ENCODE peak calls at places on chromosomes 16 and 17, in six cellular contexts. I is anterior cingulate cortex, U is C1 segment of cervical spinal cord, M is head of caudate nucleus, N is Karpas-422, D is GM04504. A is an unnamed sample.

GRCh38 chr16:72179592-72179991 is 7.6 kb upstream of the PMFBP1 start:
- DNase-seq in I (no peak), U (no peak), M (no peak), N (no peak), D (no peak), A (no peak)

GRCh38 chr17:74954665-74955421 is 17.7 kb downstream of the HID1 start:
- DNase-seq in I (no peak), U (no peak), M (no peak), N (no peak), D (no peak), A (no peak)

GRCh38 chr17:76737082-76737675 is at the start of gene SRSF2:
- DNase-seq in I (peak), U (peak), M (peak), N (peak), D (peak), A (peak)

GRCh38 chr16:2211923-2212347 is 1.3 kb upstream of the BRICD5 start:
- DNase-seq in I (no peak), U (no peak), M (no peak), N (peak), D (no peak), A (no peak)

GRCh38 chr17:15883617-15884111 is 61.3 kb upstream of the ADORA2B start:
- DNase-seq in I (no peak), U (no peak), M (no peak), N (no peak), D (peak), A (peak)

GRCh38 chr17:39996789-39997188 is 16.2 kb downstream of the PSMD3 start:
- DNase-seq in I (no peak), U (no peak), M (no peak), N (no peak), D (no peak), A (no peak)

GRCh38 chr17:8153550-8153956 is 1.3 kb upstream of the PER1 start:
- DNase-seq in I (peak), U (peak), M (peak), N (no peak), D (peak), A (peak)

GRCh38 chr17:39705786-39706348 is 6.0 kb downstream of the ERBB2 start:
- DNase-seq in I (no peak), U (no peak), M (no peak), N (no peak), D (no peak), A (no peak)

GRCh38 chr17:40551874-40552768 is 13.2 kb downstream of the CCR7 start:
- DNase-seq in I (no peak), U (peak), M (peak), N (no peak), D (peak), A (peak)

GRCh38 chr17:48052956-48053757 is 5.0 kb downstream of the NFE2L1 start:
- DNase-seq in I (peak), U (peak), M (peak), N (no peak), D (no peak), A (no peak)

GRCh38 chr17:60524463-60525346 is 1.3 kb downstream of the APPBP2 start:
- DNase-seq in I (no peak), U (peak), M (no peak), N (peak), D (no peak), A (no peak)

GRCh38 chr17:55332296-55333041 is 67.7 kb downstream of the HLF start:
- DNase-seq in I (no peak), U (no peak), M (no peak), N (no peak), D (no peak), A (no peak)

GRCh38 chr16:55439101-55439690 is 39.8 kb upstream of the MMP2 start:
- DNase-seq in I (no peak), U (no peak), M (no peak), N (no peak), D (peak), A (no peak)

GRCh38 chr17:78112508-78113471 is 15.8 kb downstream of the TMC6 start:
- DNase-seq in I (peak), U (peak), M (peak), N (peak), D (peak), A (no peak)

GRCh38 chr17:53472586-53472985 is 350.1 kb upstream of the KIF2B start:
- DNase-seq in I (no peak), U (no peak), M (no peak), N (no peak), D (no peak), A (no peak)

GRCh38 chr16:75921281-75921680 is 195.0 kb upstream of the CPHXL start:
- DNase-seq in I (no peak), U (no peak), M (no peak), N (no peak), D (no peak), A (no peak)

GRCh38 chr16:84888450-84888849 is 68.7 kb downstream of the CRISPLD2 start:
- DNase-seq in I (no peak), U (no peak), M (no peak), N (no peak), D (no peak), A (no peak)

GRCh38 chr16:28317040-28317880 is 24.9 kb downstream of the SBK1 start:
- DNase-seq in I (peak), U (peak), M (peak), N (peak), D (peak), A (no peak)

GRCh38 chr16:81313731-81314602 is 795 bp upstream of the GAN start:
- DNase-seq in I (no peak), U (no peak), M (no peak), N (no peak), D (no peak), A (no peak)

GRCh38 chr16:58755989-58756649 is 22.0 kb upstream of the GOT2 start:
- DNase-seq in I (peak), U (peak), M (peak), N (peak), D (peak), A (peak)

GRCh38 chr17:74097461-74098131 is 105.9 kb upstream of the RPL38 start:
- DNase-seq in I (no peak), U (no peak), M (no peak), N (no peak), D (no peak), A (no peak)

GRCh38 chr16:75019007-75019406 is 20.2 kb downstream of the ZNRF1 start:
- DNase-seq in I (no peak), U (no peak), M (no peak), N (peak), D (no peak), A (no peak)

GRCh38 chr17:19294443-19294842 is 57.3 kb downstream of the EPN2 start:
- DNase-seq in I (no peak), U (no peak), M (no peak), N (no peak), D (no peak), A (no peak)

GRCh38 chr17:74276561-74277009 is 2.6 kb downstream of the DNAI2 start:
- DNase-seq in I (peak), U (peak), M (peak), N (no peak), D (no peak), A (no peak)

GRCh38 chr16:89864421-89864820 is 9.0 kb upstream of the TCF25 start:
- DNase-seq in I (no peak), U (no peak), M (no peak), N (no peak), D (no peak), A (no peak)

A was measured in skeletal muscle cell.